ENCODE peak calls at places on chromosome 21, in six cellular contexts. One of them, this sample, is unnamed.

GRCh38 chr21:15051652-15052554 is 12.9 kb downstream of the NRIP1 start:
- DNase-seq in H9: no peak
- DNase-seq in testis: no peak
- DNase-seq in heart left ventricle: no peak
- DNase-seq in transverse colon: peak
- DNase-seq in A549: peak
- DNase-seq in this sample: peak

GRCh38 chr21:34113842-34114241 is 40.5 kb downstream of the MRPS6 start:
- DNase-seq in H9: no peak
- DNase-seq in testis: no peak
- DNase-seq in heart left ventricle: no peak
- DNase-seq in transverse colon: no peak
- DNase-seq in A549: no peak
- DNase-seq in this sample: no peak

GRCh38 chr21:25565272-25566199 is 41.7 kb downstream of the MRPL39 start:
- DNase-seq in H9: no peak
- DNase-seq in testis: no peak
- DNase-seq in heart left ventricle: no peak
- DNase-seq in transverse colon: no peak
- DNase-seq in A549: no peak
- DNase-seq in this sample: no peak

GRCh38 chr21:28283652-28284490 is 708.8 kb downstream of the LTN1 start:
- DNase-seq in H9: no peak
- DNase-seq in testis: no peak
- DNase-seq in heart left ventricle: no peak
- DNase-seq in transverse colon: no peak
- DNase-seq in A549: no peak
- DNase-seq in this sample: no peak

GRCh38 chr21:19368944-19369343 is 965.4 kb upstream of the TMPRSS15 start:
- DNase-seq in H9: no peak
- DNase-seq in testis: no peak
- DNase-seq in heart left ventricle: no peak
- DNase-seq in transverse colon: no peak
- DNase-seq in A549: no peak
- DNase-seq in this sample: no peak

GRCh38 chr21:33663241-33663640 is 20.9 kb downstream of the ITSN1 start:
- DNase-seq in H9: no peak
- DNase-seq in testis: no peak
- DNase-seq in heart left ventricle: no peak
- DNase-seq in transverse colon: no peak
- DNase-seq in A549: no peak
- DNase-seq in this sample: no peak

GRCh38 chr21:37266515-37267221 is 466 bp downstream of the VPS26C start:
- DNase-seq in H9: no peak
- DNase-seq in testis: no peak
- DNase-seq in heart left ventricle: peak
- DNase-seq in transverse colon: no peak
- DNase-seq in A549: peak
- DNase-seq in this sample: peak

GRCh38 chr21:29078884-29079765 is 5.7 kb upstream of the CCT8 start:
- DNase-seq in H9: no peak
- DNase-seq in testis: no peak
- DNase-seq in heart left ventricle: no peak
- DNase-seq in transverse colon: no peak
- DNase-seq in A549: no peak
- DNase-seq in this sample: no peak

GRCh38 chr21:16145479-16145878 is 415.7 kb downstream of the USP25 start:
- DNase-seq in H9: no peak
- DNase-seq in testis: no peak
- DNase-seq in heart left ventricle: no peak
- DNase-seq in transverse colon: no peak
- DNase-seq in A549: no peak
- DNase-seq in this sample: no peak

GRCh38 chr21:39610705-39611104 is 2.0 kb upstream of the B3GALT5 start:
- DNase-seq in H9: peak
- DNase-seq in testis: no peak
- DNase-seq in heart left ventricle: no peak
- DNase-seq in transverse colon: no peak
- DNase-seq in A549: peak
- DNase-seq in this sample: no peak

GRCh38 chr21:29342394-29342957 is 43.8 kb downstream of the BACH1 start:
- DNase-seq in H9: no peak
- DNase-seq in testis: no peak
- DNase-seq in heart left ventricle: peak
- DNase-seq in transverse colon: peak
- DNase-seq in A549: peak
- DNase-seq in this sample: peak

DNA sequence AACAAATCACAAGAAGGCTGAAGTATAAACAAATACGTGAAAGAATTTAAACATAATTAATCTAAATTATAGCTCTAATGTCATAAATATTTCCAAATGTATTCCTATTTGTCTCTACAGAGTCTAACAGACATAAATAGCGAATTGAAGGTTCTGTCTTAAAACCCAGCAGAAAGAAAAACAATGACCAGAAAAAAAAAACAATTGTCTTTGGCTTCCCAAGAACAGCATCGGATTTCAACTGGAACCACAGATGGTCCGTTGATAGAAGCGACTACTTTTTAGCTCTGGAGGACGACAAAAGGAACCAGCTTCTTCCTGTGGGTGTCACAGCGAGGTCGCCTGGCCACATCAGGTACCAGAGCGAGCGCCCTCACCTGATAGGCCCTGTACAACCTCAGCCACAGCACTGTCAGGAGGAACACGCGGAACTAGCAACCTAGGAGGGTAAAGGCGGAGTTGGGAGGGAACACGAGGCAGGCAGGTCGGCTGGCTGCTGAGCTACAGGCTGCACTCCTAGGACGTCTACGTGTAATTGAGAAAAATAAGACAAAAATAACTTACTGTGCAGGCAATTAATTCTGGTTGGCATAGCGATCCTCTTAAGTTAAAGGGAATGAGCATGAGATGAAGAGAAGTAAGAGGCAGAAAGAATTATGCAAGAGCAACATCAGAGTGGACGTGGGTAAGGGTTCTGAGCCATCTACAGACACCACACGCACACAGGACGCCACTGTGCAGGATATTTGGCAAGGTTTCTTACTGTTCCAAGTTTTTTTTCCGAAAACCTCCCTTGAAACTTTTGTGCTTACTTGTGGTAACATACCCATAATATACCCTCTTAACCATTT is 16.7 kb upstream of the PRDM15 start:
- DNase-seq in H9: peak
- DNase-seq in testis: no peak
- DNase-seq in heart left ventricle: no peak
- DNase-seq in transverse colon: peak
- DNase-seq in A549: no peak
- DNase-seq in this sample: no peak
- H3K27ac ChIP-seq in H9: no peak
- H3K27ac ChIP-seq in testis: no peak
- H3K27ac ChIP-seq in heart left ventricle: no peak
- H3K27ac ChIP-seq in transverse colon: no peak
- H3K27ac ChIP-seq in A549: no peak
- H3K27ac ChIP-seq in this sample: no peak

GRCh38 chr21:41678016-41678935 is 88.6 kb downstream of the RIPK4 start:
- DNase-seq in H9: no peak
- DNase-seq in testis: no peak
- DNase-seq in heart left ventricle: no peak
- DNase-seq in transverse colon: peak
- DNase-seq in A549: peak
- DNase-seq in this sample: peak
- H3K27ac ChIP-seq in H9: no peak
- H3K27ac ChIP-seq in testis: no peak
- H3K27ac ChIP-seq in heart left ventricle: peak
- H3K27ac ChIP-seq in transverse colon: peak
- H3K27ac ChIP-seq in A549: peak
- H3K27ac ChIP-seq in this sample: peak

GRCh38 chr21:36239585-36239984 is 80.4 kb upstream of the MORC3 start:
- DNase-seq in H9: no peak
- DNase-seq in testis: no peak
- DNase-seq in heart left ventricle: no peak
- DNase-seq in transverse colon: no peak
- DNase-seq in A549: no peak
- DNase-seq in this sample: no peak

GRCh38 chr21:36235058-36235582 is 78.5 kb downstream of the DOP1B start:
- DNase-seq in H9: no peak
- DNase-seq in testis: no peak
- DNase-seq in heart left ventricle: no peak
- DNase-seq in transverse colon: no peak
- DNase-seq in A549: peak
- DNase-seq in this sample: no peak

GRCh38 chr21:36232641-36233040 is 76.0 kb downstream of the DOP1B start:
- DNase-seq in H9: no peak
- DNase-seq in testis: no peak
- DNase-seq in heart left ventricle: peak
- DNase-seq in transverse colon: no peak
- DNase-seq in A549: no peak
- DNase-seq in this sample: no peak

GRCh38 chr21:36237441-36237840 is 80.8 kb downstream of the DOP1B start:
- DNase-seq in H9: no peak
- DNase-seq in testis: no peak
- DNase-seq in heart left ventricle: no peak
- DNase-seq in transverse colon: no peak
- DNase-seq in A549: no peak
- DNase-seq in this sample: peak

DNA sequence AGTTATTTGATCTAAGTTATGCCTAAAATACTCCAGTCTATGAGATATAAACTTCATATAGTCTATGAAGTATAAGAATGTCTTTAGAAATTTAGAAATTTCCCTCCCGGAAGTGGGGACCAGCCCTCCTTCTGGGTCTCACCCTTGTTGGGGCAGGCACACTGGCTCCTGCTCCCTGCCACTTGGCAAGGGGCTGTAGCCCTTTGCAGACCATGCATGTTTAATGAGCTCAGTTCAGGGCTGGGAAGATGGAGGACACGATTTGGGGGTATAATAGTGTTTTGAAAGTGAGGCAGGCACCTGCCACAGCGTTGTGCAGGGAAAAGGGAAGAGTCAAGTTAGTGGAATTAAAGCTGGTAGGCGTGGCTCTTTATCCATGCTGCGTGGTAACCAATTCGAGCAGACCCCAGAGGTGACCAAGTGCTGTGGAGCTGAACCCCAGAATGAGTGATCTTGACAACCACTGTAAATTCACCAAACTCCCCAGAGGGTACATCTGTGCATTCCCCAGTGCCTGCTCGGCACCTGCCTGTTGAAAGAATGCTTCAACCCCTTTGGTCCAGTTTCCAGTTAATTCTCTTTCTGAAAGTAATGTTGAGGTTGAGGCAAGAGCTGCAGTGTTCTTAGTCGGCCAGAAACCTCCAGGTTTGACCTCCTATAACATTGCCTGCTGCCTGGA is 79.6 kb downstream of the DOP1B start:
- DNase-seq in H9: no peak
- DNase-seq in testis: no peak
- DNase-seq in heart left ventricle: no peak
- DNase-seq in transverse colon: no peak
- DNase-seq in A549: no peak
- DNase-seq in this sample: no peak
- H3K27ac ChIP-seq in H9: no peak
- H3K27ac ChIP-seq in testis: no peak
- H3K27ac ChIP-seq in heart left ventricle: no peak
- H3K27ac ChIP-seq in transverse colon: no peak
- H3K27ac ChIP-seq in A549: no peak
- H3K27ac ChIP-seq in this sample: no peak

DNA sequence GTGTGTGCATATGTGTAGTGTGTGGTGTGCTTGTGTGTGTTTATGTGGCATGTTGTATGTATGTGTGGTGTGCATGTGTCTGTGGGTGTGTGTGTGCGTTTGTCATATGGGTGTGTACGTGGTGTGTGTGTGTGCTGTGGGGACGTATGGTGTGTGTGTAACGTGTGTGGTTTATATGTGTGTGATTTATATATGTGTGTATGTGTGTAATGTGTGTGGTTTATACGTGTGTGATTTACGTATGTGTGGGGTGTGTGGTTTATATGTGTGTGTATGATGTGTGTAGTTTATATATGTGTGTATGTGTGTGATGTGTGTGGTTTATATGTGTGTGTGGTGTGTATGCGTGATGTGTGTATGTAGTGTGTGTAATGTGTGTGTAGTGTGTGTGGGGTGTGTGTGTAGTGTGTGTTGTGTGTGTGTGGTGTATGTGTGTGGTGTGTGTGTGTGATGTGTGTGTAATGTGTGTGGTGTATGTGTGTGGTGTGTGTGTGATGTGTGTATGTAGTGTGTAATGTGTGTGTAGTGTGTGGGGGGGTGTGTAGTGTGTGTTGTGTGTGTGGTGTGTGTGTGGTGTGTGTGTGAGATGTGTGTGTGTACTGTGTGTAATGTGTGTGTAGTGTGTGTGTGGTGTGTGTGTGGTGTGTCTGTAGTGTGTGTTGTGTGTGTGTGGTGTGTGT is 32.3 kb upstream of the ADARB1 start:
- DNase-seq in H9: no peak
- DNase-seq in testis: no peak
- DNase-seq in heart left ventricle: no peak
- DNase-seq in transverse colon: no peak
- DNase-seq in A549: no peak
- DNase-seq in this sample: no peak
- H3K27ac ChIP-seq in H9: no peak
- H3K27ac ChIP-seq in testis: no peak
- H3K27ac ChIP-seq in heart left ventricle: no peak
- H3K27ac ChIP-seq in transverse colon: no peak
- H3K27ac ChIP-seq in A549: no peak
- H3K27ac ChIP-seq in this sample: no peak

GRCh38 chr21:44850905-44851657 is 22.4 kb downstream of the PTTG1IP start:
- DNase-seq in H9: no peak
- DNase-seq in testis: peak
- DNase-seq in heart left ventricle: no peak
- DNase-seq in transverse colon: no peak
- DNase-seq in A549: no peak
- DNase-seq in this sample: no peak
- H3K27ac ChIP-seq in H9: no peak
- H3K27ac ChIP-seq in testis: no peak
- H3K27ac ChIP-seq in heart left ventricle: peak
- H3K27ac ChIP-seq in transverse colon: no peak
- H3K27ac ChIP-seq in A549: no peak
- H3K27ac ChIP-seq in this sample: peak

GRCh38 chr21:44485796-44486195 is 30.5 kb downstream of the LRRC3 start:
- DNase-seq in H9: no peak
- DNase-seq in testis: no peak
- DNase-seq in heart left ventricle: no peak
- DNase-seq in transverse colon: no peak
- DNase-seq in A549: no peak
- DNase-seq in this sample: no peak

GRCh38 chr21:44486302-44486701 is 31.0 kb downstream of the LRRC3 start:
- DNase-seq in H9: no peak
- DNase-seq in testis: no peak
- DNase-seq in heart left ventricle: no peak
- DNase-seq in transverse colon: no peak
- DNase-seq in A549: no peak
- DNase-seq in this sample: no peak

GRCh38 chr21:44484498-44485253 is 29.4 kb downstream of the LRRC3 start:
- DNase-seq in H9: no peak
- DNase-seq in testis: peak
- DNase-seq in heart left ventricle: no peak
- DNase-seq in transverse colon: no peak
- DNase-seq in A549: no peak
- DNase-seq in this sample: no peak

GRCh38 chr21:44483288-44484237 is 28.3 kb downstream of the LRRC3 start:
- DNase-seq in H9: no peak
- DNase-seq in testis: no peak
- DNase-seq in heart left ventricle: no peak
- DNase-seq in transverse colon: no peak
- DNase-seq in A549: no peak
- DNase-seq in this sample: no peak

GRCh38 chr21:44485254-44485793 is 30.0 kb downstream of the LRRC3 start:
- DNase-seq in H9: peak
- DNase-seq in testis: peak
- DNase-seq in heart left ventricle: no peak
- DNase-seq in transverse colon: no peak
- DNase-seq in A549: peak
- DNase-seq in this sample: no peak
- H3K27ac ChIP-seq in H9: no peak
- H3K27ac ChIP-seq in testis: no peak
- H3K27ac ChIP-seq in heart left ventricle: no peak
- H3K27ac ChIP-seq in transverse colon: no peak
- H3K27ac ChIP-seq in A549: peak
- H3K27ac ChIP-seq in this sample: no peak

This sample was measured in RWPE1.